ENCODE peak calls at places on chromosome 19, in five cellular contexts. S, G, H, N and B are unnamed samples.

GRCh38 chr19:38769635-38770211 is 3.6 kb downstream of the LGALS7 start:
- DNase-seq in N (no peak), H (peak; percentile 78), S (peak; percentile 16), G (no peak), B (no peak)

GRCh38 chr19:5536337-5536894 is 31.3 kb downstream of the TINCR start:
- DNase-seq in N (no peak), H (peak; percentile 75), G (no peak), S (no peak), B (no peak)

GRCh38 chr19:42254850-42255765 is at the start of gene ERF:
- DNase-seq in S (peak; percentile 58), N (peak; percentile 70), G (peak; percentile 86), H (peak; percentile 95), B (peak; percentile 83)

GRCh38 chr19:14248578-14249011 is 42.6 kb upstream of the ADGRL1 start:
- DNase-seq in G (peak; percentile 37), N (no peak), H (peak; percentile 19), S (no peak), B (no peak)

GRCh38 chr19:33134571-33135041 is 2.7 kb downstream of the WDR88 start:
- DNase-seq in H (no peak), G (no peak), S (no peak), N (no peak), B (no peak)

GRCh38 chr19:2048959-2049740 is 1.9 kb downstream of the MKNK2 start:
- DNase-seq in H (peak; percentile 64), N (no peak), S (no peak), G (no peak), B (no peak)

GRCh38 chr19:15928321-15928720 is 6.0 kb downstream of the CYP4F11 start:
- DNase-seq in H (no peak), G (no peak), N (no peak), S (no peak), B (no peak)

GRCh38 chr19:33064117-33064777 is 441 bp downstream of the RHPN2 start:
- DNase-seq in N (no peak), G (peak; percentile 30), H (peak; percentile 59), S (no peak), B (no peak)

GRCh38 chr19:41627966-41628675 is 1.2 kb upstream of the CEACAM4 start:
- DNase-seq in G (no peak), S (no peak), H (no peak), N (no peak), B (no peak)

GRCh38 chr19:49893135-49893534 is 3.6 kb downstream of the IL4I1 start:
- DNase-seq in G (no peak), S (no peak), H (no peak), N (no peak), B (no peak)

GRCh38 chr19:57583104-57583520 is 833 bp upstream of the ZIK1 start:
- DNase-seq in H (no peak), G (no peak), S (no peak), N (no peak), B (no peak)

GRCh38 chr19:17209126-17210036 is 5.8 kb upstream of the USE1 start:
- DNase-seq in S (no peak), G (peak; percentile 16), N (no peak), H (no peak), B (peak; percentile 45)

GRCh38 chr19:9953802-9954542 is 17.7 kb upstream of the OLFM2 start:
- DNase-seq in G (no peak), H (no peak), S (no peak), N (no peak), B (no peak)

GRCh38 chr19:38035515-38036495 is 128.8 kb downstream of the SIPA1L3 start:
- DNase-seq in G (peak; percentile 17), N (no peak), S (no peak), H (no peak), B (no peak)

GRCh38 chr19:49492573-49493411 is 3.4 kb upstream of the RPS11 start:
- DNase-seq in N (no peak), S (no peak), G (no peak), H (no peak), B (no peak)

GRCh38 chr19:51493776-51494175 is 7.8 kb downstream of the SIGLEC12 start:
- DNase-seq in N (no peak), S (no peak), G (no peak), H (no peak), B (no peak)

GRCh38 chr19:44741841-44742352 is 6.6 kb upstream of the BCL3 start:
- DNase-seq in H (peak; percentile 100), G (peak; percentile 99), N (peak; percentile 59), S (peak; percentile 98), B (peak; percentile 93)

GRCh38 chr19:17751103-17751911 is at the start of gene FCHO1:
- DNase-seq in S (no peak), H (no peak), N (no peak), G (no peak), B (no peak)

GRCh38 chr19:1674293-1674679 is 21.9 kb upstream of the TCF3 start:
- DNase-seq in N (no peak), G (no peak), H (no peak), S (no peak), B (no peak)

GRCh38 chr19:16325161-16325527 is 518 bp downstream of the KLF2 start:
- DNase-seq in S (no peak), H (no peak), G (no peak), N (no peak), B (no peak)

GRCh38 chr19:47021536-47022139 is 2.0 kb downstream of the NPAS1 start:
- DNase-seq in H (no peak), N (no peak), S (no peak), G (peak; percentile 22), B (no peak)

GRCh38 chr19:43960411-43960810 is 9.4 kb downstream of the ZNF221 start:
- DNase-seq in N (no peak), G (no peak), H (no peak), S (no peak), B (no peak)

GRCh38 chr19:3465552-3465951 is 14.8 kb downstream of the SMIM24 start:
- DNase-seq in S (no peak), N (no peak), H (no peak), G (no peak), B (no peak)

GRCh38 chr19:14722127-14722526 is 32.3 kb downstream of the ZNF333 start:
- DNase-seq in S (no peak), N (no peak), G (no peak), H (no peak), B (no peak)

GRCh38 chr19:47417746-47418594 is 1.4 kb downstream of the MEIS3 start:
- DNase-seq in N (no peak), S (no peak), G (no peak), H (no peak), B (no peak)

GRCh38 chr19:41189425-41190065 is 3.5 kb upstream of the CYP2S1 start:
- DNase-seq in G (no peak), S (no peak), N (no peak), H (no peak), B (no peak)

GRCh38 chr19:46364359-46364758 is 17.5 kb downstream of the PPP5C start:
- DNase-seq in H (no peak), N (no peak), S (no peak), G (no peak), B (no peak)

GRCh38 chr19:16328824-16329482 is 4.3 kb downstream of the KLF2 start:
- DNase-seq in H (no peak), G (no peak), S (no peak), N (no peak), B (no peak)

GRCh38 chr19:48760514-48761221 is 5.3 kb downstream of the FGF21 start:
- DNase-seq in S (no peak), N (no peak), G (no peak), H (no peak), B (no peak)

GRCh38 chr19:39106201-39106600 is 19.4 kb upstream of the PAK4 start:
- DNase-seq in S (no peak), N (no peak), H (no peak), G (no peak), B (no peak)